ENCODE peak calls at places on chromosomes 4 and X, in seven cellular contexts. One of them, this sample, is unnamed.

GRCh38 chr4:149781150-149781549 is 34.5 kb downstream of the IQCM start:
- DNase-seq in LNCaP clone FGC: no peak
- DNase-seq in BJ: no peak
- DNase-seq in PC-9: no peak
- DNase-seq in fibroblast of lung: peak; percentile 91
- DNase-seq in CD8-positive, alpha-beta memory T cell: no peak
- DNase-seq in NB4: peak; percentile 6
- DNase-seq in this sample: peak; percentile 51

GRCh38 chr4:85968945-85969830 is 390.7 kb downstream of the MAPK10 start:
- DNase-seq in LNCaP clone FGC: no peak
- DNase-seq in BJ: no peak
- DNase-seq in PC-9: no peak
- DNase-seq in fibroblast of lung: peak; percentile 69
- DNase-seq in CD8-positive, alpha-beta memory T cell: no peak
- DNase-seq in NB4: peak; percentile 36
- DNase-seq in this sample: peak; percentile 89

GRCh38 chrX:109847257-109848187 is 114.5 kb upstream of the ACSL4 start:
- DNase-seq in LNCaP clone FGC: no peak
- DNase-seq in BJ: peak; percentile 80
- DNase-seq in PC-9: no peak
- DNase-seq in fibroblast of lung: peak; percentile 93
- DNase-seq in CD8-positive, alpha-beta memory T cell: no peak
- DNase-seq in NB4: no peak
- DNase-seq in this sample: peak; percentile 86

GRCh38 chr4:169815606-169816005 is 57.9 kb upstream of the HPF1 start:
- DNase-seq in LNCaP clone FGC: no peak
- DNase-seq in BJ: no peak
- DNase-seq in PC-9: no peak
- DNase-seq in fibroblast of lung: no peak
- DNase-seq in CD8-positive, alpha-beta memory T cell: no peak
- DNase-seq in NB4: no peak
- DNase-seq in this sample: no peak

GRCh38 chr4:125085-125820 is 952 bp downstream of the ZNF718 start:
- DNase-seq in LNCaP clone FGC: peak; percentile 53
- DNase-seq in BJ: no peak
- DNase-seq in PC-9: peak; percentile 48
- DNase-seq in fibroblast of lung: peak; percentile 20
- DNase-seq in CD8-positive, alpha-beta memory T cell: no peak
- DNase-seq in NB4: peak; percentile 66
- DNase-seq in this sample: peak; percentile 36

GRCh38 chrX:44989995-44990770 is 117.2 kb downstream of the KDM6A start:
- DNase-seq in LNCaP clone FGC: no peak
- DNase-seq in BJ: no peak
- DNase-seq in PC-9: no peak
- DNase-seq in fibroblast of lung: peak; percentile 28
- DNase-seq in CD8-positive, alpha-beta memory T cell: no peak
- DNase-seq in NB4: peak; percentile 26
- DNase-seq in this sample: no peak

GRCh38 chr4:2928242-2929155 is 34.7 kb downstream of the NOP14 start:
- DNase-seq in LNCaP clone FGC: no peak
- DNase-seq in BJ: no peak
- DNase-seq in PC-9: no peak
- DNase-seq in fibroblast of lung: no peak
- DNase-seq in CD8-positive, alpha-beta memory T cell: no peak
- DNase-seq in NB4: peak; percentile 30
- DNase-seq in this sample: no peak

GRCh38 chrX:93428497-93428896 is 244.9 kb downstream of the NAP1L3 start:
- DNase-seq in LNCaP clone FGC: no peak
- DNase-seq in BJ: no peak
- DNase-seq in PC-9: no peak
- DNase-seq in fibroblast of lung: no peak
- DNase-seq in CD8-positive, alpha-beta memory T cell: no peak
- DNase-seq in NB4: no peak
- DNase-seq in this sample: no peak

GRCh38 chr4:110088670-110089069 is 109.7 kb downstream of the ELOVL6 start:
- DNase-seq in LNCaP clone FGC: no peak
- DNase-seq in BJ: no peak
- DNase-seq in PC-9: no peak
- DNase-seq in fibroblast of lung: peak; percentile 65
- DNase-seq in CD8-positive, alpha-beta memory T cell: no peak
- DNase-seq in NB4: no peak
- DNase-seq in this sample: no peak

GRCh38 chrX:69237228-69237627 is 72.0 kb upstream of the PJA1 start:
- DNase-seq in LNCaP clone FGC: no peak
- DNase-seq in BJ: no peak
- DNase-seq in PC-9: no peak
- DNase-seq in fibroblast of lung: no peak
- DNase-seq in CD8-positive, alpha-beta memory T cell: no peak
- DNase-seq in NB4: no peak
- DNase-seq in this sample: no peak

GRCh38 chrX:42096262-42096939 is 173.0 kb upstream of the CASK start:
- DNase-seq in LNCaP clone FGC: no peak
- DNase-seq in BJ: peak; percentile 70
- DNase-seq in PC-9: peak; percentile 21
- DNase-seq in fibroblast of lung: peak; percentile 92
- DNase-seq in CD8-positive, alpha-beta memory T cell: no peak
- DNase-seq in NB4: no peak
- DNase-seq in this sample: peak; percentile 71

GRCh38 chr4:184262901-184263300 is 45.2 kb upstream of the ENPP6 start:
- DNase-seq in LNCaP clone FGC: no peak
- DNase-seq in BJ: no peak
- DNase-seq in PC-9: no peak
- DNase-seq in fibroblast of lung: no peak
- DNase-seq in CD8-positive, alpha-beta memory T cell: no peak
- DNase-seq in NB4: peak; percentile 21
- DNase-seq in this sample: no peak

GRCh38 chr4:145935253-145936141 is 3.1 kb downstream of the ZNF827 start:
- DNase-seq in LNCaP clone FGC: no peak
- DNase-seq in BJ: no peak
- DNase-seq in PC-9: no peak
- DNase-seq in fibroblast of lung: peak; percentile 34
- DNase-seq in CD8-positive, alpha-beta memory T cell: peak; percentile 37
- DNase-seq in NB4: no peak
- DNase-seq in this sample: peak; percentile 18

GRCh38 chrX:84710611-84711010 is 208.4 kb upstream of the HDX start:
- DNase-seq in LNCaP clone FGC: no peak
- DNase-seq in BJ: no peak
- DNase-seq in PC-9: no peak
- DNase-seq in fibroblast of lung: no peak
- DNase-seq in CD8-positive, alpha-beta memory T cell: no peak
- DNase-seq in NB4: no peak
- DNase-seq in this sample: no peak

GRCh38 chr4:99467908-99468307 is 32.8 kb upstream of the ADH7 start:
- DNase-seq in LNCaP clone FGC: no peak
- DNase-seq in BJ: no peak
- DNase-seq in PC-9: no peak
- DNase-seq in fibroblast of lung: no peak
- DNase-seq in CD8-positive, alpha-beta memory T cell: no peak
- DNase-seq in NB4: no peak
- DNase-seq in this sample: no peak

GRCh38 chr4:188623314-188623854 is 484.1 kb downstream of the TRIML1 start:
- DNase-seq in LNCaP clone FGC: no peak
- DNase-seq in BJ: no peak
- DNase-seq in PC-9: no peak
- DNase-seq in fibroblast of lung: no peak
- DNase-seq in CD8-positive, alpha-beta memory T cell: no peak
- DNase-seq in NB4: no peak
- DNase-seq in this sample: no peak

GRCh38 chr4:5800496-5800895 is 89.5 kb downstream of the EVC start:
- DNase-seq in LNCaP clone FGC: no peak
- DNase-seq in BJ: no peak
- DNase-seq in PC-9: no peak
- DNase-seq in fibroblast of lung: no peak
- DNase-seq in CD8-positive, alpha-beta memory T cell: no peak
- DNase-seq in NB4: no peak
- DNase-seq in this sample: no peak

GRCh38 chr4:55111601-55112000 is 13.8 kb downstream of the KDR start:
- DNase-seq in LNCaP clone FGC: no peak
- DNase-seq in BJ: no peak
- DNase-seq in PC-9: no peak
- DNase-seq in fibroblast of lung: no peak
- DNase-seq in CD8-positive, alpha-beta memory T cell: no peak
- DNase-seq in NB4: no peak
- DNase-seq in this sample: no peak

GRCh38 chr4:55103224-55103623 is 22.2 kb downstream of the KDR start:
- DNase-seq in LNCaP clone FGC: no peak
- DNase-seq in BJ: no peak
- DNase-seq in PC-9: no peak
- DNase-seq in fibroblast of lung: no peak
- DNase-seq in CD8-positive, alpha-beta memory T cell: no peak
- DNase-seq in NB4: no peak
- DNase-seq in this sample: no peak

DNA sequence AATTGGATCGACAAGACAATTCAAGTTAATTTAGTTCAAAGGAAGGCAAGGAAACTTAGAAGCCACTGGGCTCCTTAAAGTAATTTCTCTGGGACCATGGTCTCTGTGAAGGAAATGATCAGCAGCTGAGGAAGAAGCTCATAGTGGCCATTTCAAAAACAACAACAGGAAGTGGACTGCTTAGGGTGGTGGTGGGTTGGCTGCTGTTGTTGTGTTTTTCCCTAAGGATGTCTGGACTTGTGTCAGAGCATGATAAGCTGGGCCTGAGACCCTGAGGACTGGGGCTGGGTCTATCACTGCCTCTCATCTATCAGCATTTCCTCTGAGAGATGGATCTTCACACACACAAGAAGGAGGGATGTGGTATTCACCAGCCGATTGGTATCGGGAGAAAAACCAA is 18.3 kb downstream of the KDR start:
- DNase-seq in LNCaP clone FGC: no peak
- DNase-seq in BJ: no peak
- DNase-seq in PC-9: no peak
- DNase-seq in fibroblast of lung: no peak
- DNase-seq in CD8-positive, alpha-beta memory T cell: no peak
- DNase-seq in NB4: no peak
- DNase-seq in this sample: no peak
- H3K4me3 ChIP-seq in LNCaP clone FGC: no peak overlapping the region
- H3K4me3 ChIP-seq in BJ: no peak overlapping the region
- H3K4me3 ChIP-seq in PC-9: no peak overlapping the region
- H3K4me3 ChIP-seq in fibroblast of lung: no peak overlapping the region
- H3K4me3 ChIP-seq in CD8-positive, alpha-beta memory T cell: no peak overlapping the region
- H3K4me3 ChIP-seq in NB4: no peak overlapping the region
- H3K4me3 ChIP-seq in this sample: no peak overlapping the region

GRCh38 chrX:9495496-9495895 is 30.6 kb downstream of the TBL1X start:
- DNase-seq in LNCaP clone FGC: no peak
- DNase-seq in BJ: no peak
- DNase-seq in PC-9: no peak
- DNase-seq in fibroblast of lung: no peak
- DNase-seq in CD8-positive, alpha-beta memory T cell: no peak
- DNase-seq in NB4: no peak
- DNase-seq in this sample: no peak
- H3K4me3 ChIP-seq in LNCaP clone FGC: no peak overlapping the region
- H3K4me3 ChIP-seq in BJ: no peak overlapping the region
- H3K4me3 ChIP-seq in PC-9: no peak overlapping the region
- H3K4me3 ChIP-seq in fibroblast of lung: no peak overlapping the region
- H3K4me3 ChIP-seq in CD8-positive, alpha-beta memory T cell: no peak overlapping the region
- H3K4me3 ChIP-seq in NB4: no peak overlapping the region
- H3K4me3 ChIP-seq in this sample: no peak overlapping the region

DNA sequence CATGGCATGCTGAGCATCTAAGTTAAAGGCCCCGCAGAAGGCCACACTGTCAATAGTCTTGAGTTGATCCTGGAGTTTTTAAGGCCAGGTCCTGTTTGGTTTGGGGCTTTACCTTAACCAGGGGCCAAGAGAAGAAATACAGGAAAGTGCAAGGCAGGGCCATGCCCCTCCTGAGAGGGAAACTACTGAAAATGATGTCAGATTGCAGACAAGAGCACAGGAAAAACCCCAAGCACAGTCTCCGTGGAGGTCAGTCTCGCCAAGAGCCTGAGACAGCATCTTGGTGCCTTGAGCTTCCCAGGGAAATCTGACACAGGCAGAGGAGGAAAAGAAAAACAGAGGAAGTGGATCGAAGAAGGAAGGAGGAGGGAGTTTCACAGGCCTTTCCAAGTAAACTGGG is 32.2 kb upstream of the GATB start:
- DNase-seq in LNCaP clone FGC: no peak
- DNase-seq in BJ: no peak
- DNase-seq in PC-9: no peak
- DNase-seq in fibroblast of lung: no peak
- DNase-seq in CD8-positive, alpha-beta memory T cell: no peak
- DNase-seq in NB4: no peak
- DNase-seq in this sample: no peak
- H3K4me3 ChIP-seq in LNCaP clone FGC: no peak overlapping the region
- H3K4me3 ChIP-seq in BJ: no peak overlapping the region
- H3K4me3 ChIP-seq in PC-9: no peak overlapping the region
- H3K4me3 ChIP-seq in fibroblast of lung: no peak overlapping the region
- H3K4me3 ChIP-seq in CD8-positive, alpha-beta memory T cell: no peak overlapping the region
- H3K4me3 ChIP-seq in NB4: no peak overlapping the region
- H3K4me3 ChIP-seq in this sample: no peak overlapping the region

GRCh38 chr4:8197521-8197920 is 1.6 kb upstream of the SH3TC1 start:
- DNase-seq in LNCaP clone FGC: no peak
- DNase-seq in BJ: no peak
- DNase-seq in PC-9: no peak
- DNase-seq in fibroblast of lung: no peak
- DNase-seq in CD8-positive, alpha-beta memory T cell: no peak
- DNase-seq in NB4: no peak
- DNase-seq in this sample: no peak

GRCh38 chr4:8199594-8200301 is 658 bp downstream of the SH3TC1 start:
- DNase-seq in LNCaP clone FGC: no peak
- DNase-seq in BJ: no peak
- DNase-seq in PC-9: no peak
- DNase-seq in fibroblast of lung: no peak
- DNase-seq in CD8-positive, alpha-beta memory T cell: peak; percentile 22
- DNase-seq in NB4: no peak
- DNase-seq in this sample: no peak

GRCh38 chr4:8198906-8199593 is at the start of gene SH3TC1:
- DNase-seq in LNCaP clone FGC: peak; percentile 64
- DNase-seq in BJ: peak; percentile 34
- DNase-seq in PC-9: peak; percentile 88
- DNase-seq in fibroblast of lung: peak; percentile 73
- DNase-seq in CD8-positive, alpha-beta memory T cell: peak; percentile 45
- DNase-seq in NB4: peak; percentile 96
- DNase-seq in this sample: peak; percentile 85

GRCh38 chr4:8200302-8200975 is 1.3 kb downstream of the SH3TC1 start:
- DNase-seq in LNCaP clone FGC: no peak
- DNase-seq in BJ: no peak
- DNase-seq in PC-9: no peak
- DNase-seq in fibroblast of lung: peak; percentile 69
- DNase-seq in CD8-positive, alpha-beta memory T cell: peak; percentile 41
- DNase-seq in NB4: no peak
- DNase-seq in this sample: no peak

DNA sequence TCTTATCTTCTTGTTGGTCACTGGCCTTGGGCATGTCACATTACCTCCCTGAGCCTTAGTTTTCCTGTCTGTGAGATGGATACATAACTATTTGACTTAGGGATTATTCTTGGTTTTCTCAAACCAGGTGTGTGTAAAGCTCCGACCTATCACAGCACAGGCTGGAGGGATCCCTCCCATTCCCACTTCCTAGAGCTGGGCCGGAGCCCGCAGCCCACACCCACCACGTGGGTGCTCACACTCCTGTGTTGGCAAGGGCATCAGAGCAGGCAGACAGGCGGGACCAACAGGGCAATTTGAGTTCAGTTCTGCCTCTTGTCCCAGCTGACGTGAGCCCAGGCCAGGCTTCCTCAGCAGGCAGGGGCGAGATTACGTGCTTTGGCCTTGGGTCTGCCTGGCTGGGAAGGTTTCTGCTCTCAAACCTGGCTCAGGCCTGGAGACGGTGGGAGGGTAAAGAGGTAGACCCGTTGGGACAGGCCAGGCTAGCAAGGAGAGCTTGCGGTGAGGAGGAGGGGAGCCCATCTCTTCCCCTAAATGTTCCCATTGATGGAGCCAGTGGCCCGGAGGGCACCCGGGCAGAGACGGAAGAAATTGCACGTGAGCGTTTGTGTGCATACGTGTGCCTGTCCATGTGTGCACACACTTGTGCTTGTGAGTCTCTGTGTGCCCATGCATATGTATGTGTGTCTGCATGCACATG is 734 bp upstream of the SH3TC1 start:
- DNase-seq in LNCaP clone FGC: no peak
- DNase-seq in BJ: no peak
- DNase-seq in PC-9: no peak
- DNase-seq in fibroblast of lung: no peak
- DNase-seq in CD8-positive, alpha-beta memory T cell: no peak
- DNase-seq in NB4: no peak
- DNase-seq in this sample: no peak
- H3K4me3 ChIP-seq in LNCaP clone FGC: peak overlapping the region; percentile 63
- H3K4me3 ChIP-seq in BJ: no peak overlapping the region
- H3K4me3 ChIP-seq in PC-9: no peak overlapping the region
- H3K4me3 ChIP-seq in fibroblast of lung: no peak overlapping the region
- H3K4me3 ChIP-seq in CD8-positive, alpha-beta memory T cell: peak overlapping the region; percentile 89
- H3K4me3 ChIP-seq in NB4: no peak overlapping the region
- H3K4me3 ChIP-seq in this sample: peak overlapping the region; percentile 72